ENCODE peak calls at places on chromosome 14, in seven cellular contexts. P, K, U, W, J, N and Z are unnamed samples.

GRCh38 chr14:91624757-91625156 is 107.1 kb downstream of the CATSPERB start:
- DNase-seq in P (no peak), K (no peak), U (no peak), W (no peak), J (no peak), N (no peak), Z (no peak)

GRCh38 chr14:36293824-36294223 is 26.6 kb downstream of the MBIP start:
- DNase-seq in P (no peak), K (no peak), U (no peak), W (peak), J (peak), N (peak), Z (no peak)

GRCh38 chr14:65134651-65135579 is 32.6 kb upstream of the MAX start:
- DNase-seq in P (no peak), K (no peak), U (no peak), W (peak), J (no peak), N (peak), Z (peak)

GRCh38 chr14:99441157-99441870 is 39.3 kb downstream of the SETD3 start:
- DNase-seq in P (no peak), K (no peak), U (no peak), W (no peak), J (no peak), N (no peak), Z (no peak)

GRCh38 chr14:71478542-71478941 is 453.7 kb upstream of the RGS6 start:
- DNase-seq in P (no peak), K (no peak), U (no peak), W (peak), J (peak), N (peak), Z (peak)

GRCh38 chr14:75806247-75806876 is 145.3 kb downstream of the TTLL5 start:
- DNase-seq in P (no peak), K (no peak), U (no peak), W (no peak), J (peak), N (peak), Z (no peak)

GRCh38 chr14:91171291-91171690 is 57.4 kb downstream of the DGLUCY start:
- DNase-seq in P (no peak), K (no peak), U (no peak), W (no peak), J (no peak), N (no peak), Z (no peak)

GRCh38 chr14:83826838-83827237 is 1703.1 kb upstream of the FLRT2 start:
- DNase-seq in P (no peak), K (no peak), U (no peak), W (peak), J (peak), N (no peak), Z (peak)

GRCh38 chr14:102317564-102318248 is 1.8 kb upstream of the ZNF839 start:
- DNase-seq in P (no peak), K (peak), U (peak), W (no peak), J (peak), N (no peak), Z (no peak)
- TF ChIP-seq CTCF in P (no peak), K (no peak), U (peak), W (no peak), J (no peak), N (no peak), Z (no peak)

GRCh38 chr14:73755434-73756014 is 41.3 kb upstream of the PNMA1 start:
- DNase-seq in P (no peak), K (no peak), U (peak), W (no peak), J (peak), N (no peak), Z (no peak)

GRCh38 chr14:73753043-73753886 is 39.1 kb upstream of the PNMA1 start:
- DNase-seq in P (peak), K (peak), U (no peak), W (peak), J (peak), N (no peak), Z (peak)

GRCh38 chr14:73757381-73757780 is 43.2 kb upstream of the PNMA1 start:
- DNase-seq in P (no peak), K (no peak), U (no peak), W (no peak), J (no peak), N (no peak), Z (no peak)

GRCh38 chr14:73753887-73754880 is 40.0 kb upstream of the PNMA1 start:
- DNase-seq in P (no peak), K (peak), U (no peak), W (no peak), J (no peak), N (no peak), Z (peak)

GRCh38 chr14:73754911-73755360 is 40.8 kb upstream of the PNMA1 start:
- DNase-seq in P (peak), K (no peak), U (no peak), W (peak), J (no peak), N (peak), Z (peak)
- H3K4me3 ChIP-seq in P (peak), K (peak), U (no peak), W (peak), J (no peak), N (peak), Z (no peak)

DNA sequence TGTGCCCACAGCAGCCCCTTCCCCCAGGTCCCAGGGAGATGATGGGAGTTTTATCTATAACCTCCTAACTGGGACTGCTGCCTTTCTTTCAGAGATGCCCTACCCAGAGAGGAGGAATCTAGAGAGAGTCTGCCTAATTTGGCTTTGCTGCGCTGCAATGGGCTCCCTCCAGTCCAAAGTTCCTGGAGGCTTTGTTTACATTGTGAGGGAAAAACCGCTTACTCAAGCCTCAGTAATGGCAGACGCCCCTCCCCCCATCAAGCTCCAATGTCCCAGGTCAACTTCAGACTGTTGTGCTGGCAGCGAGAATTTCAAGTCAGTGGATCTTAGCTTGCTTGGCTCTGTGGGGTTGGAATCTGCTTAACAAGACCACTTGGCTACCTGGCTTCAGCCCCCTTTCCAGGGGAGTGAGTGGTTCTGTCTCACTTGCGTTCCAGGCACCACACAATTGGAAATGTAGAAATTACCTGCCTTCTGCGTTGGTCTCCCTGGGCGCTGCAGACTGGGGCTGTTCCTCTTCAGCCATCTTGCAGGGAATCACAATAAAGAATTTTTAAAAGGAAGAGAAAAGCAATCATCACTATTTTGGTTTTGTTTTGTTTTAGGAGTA is 262.5 kb downstream of the FOXG1 start:
- DNase-seq in P (no peak), K (no peak), U (no peak), W (peak), J (no peak), N (no peak), Z (peak)
- TF ChIP-seq CTCF in P (no peak), K (no peak), U (no peak), W (no peak), J (no peak), N (no peak), Z (no peak)

DNA sequence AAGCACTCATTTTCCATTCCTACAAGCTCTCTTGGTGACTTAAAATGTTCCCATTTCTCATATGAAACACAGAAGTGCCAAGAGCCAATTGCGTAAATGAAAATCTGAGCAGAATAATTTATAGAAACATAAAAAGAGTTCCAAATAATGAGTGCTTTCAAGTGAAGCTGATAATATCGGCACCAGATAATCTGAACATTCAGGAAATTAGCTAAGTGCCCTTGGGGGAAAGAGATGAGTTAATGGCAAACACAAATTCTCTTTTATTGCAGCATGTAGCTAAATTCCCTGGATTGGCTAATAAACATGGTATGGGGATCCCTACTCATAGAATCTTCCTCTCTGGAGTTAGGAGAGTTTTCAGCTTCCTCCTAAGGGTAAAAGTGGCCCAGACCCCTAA is 46.7 kb downstream of the DAD1 start:
- DNase-seq in P (no peak), K (no peak), U (peak), W (no peak), J (peak), N (no peak), Z (no peak)
- H3K4me3 ChIP-seq in P (no peak), K (peak), U (no peak), W (no peak), J (no peak), N (no peak), Z (no peak)

GRCh38 chr14:100905166-100905565 is 1.6 kb upstream of the RTL1 start:
- DNase-seq in P (no peak), K (no peak), U (no peak), W (no peak), J (no peak), N (no peak), Z (no peak)

GRCh38 chr14:100904307-100905019 is 941 bp upstream of the RTL1 start:
- DNase-seq in P (peak), K (no peak), U (no peak), W (no peak), J (no peak), N (no peak), Z (no peak)

GRCh38 chr14:100907240-100907639 is 3.7 kb upstream of the RTL1 start:
- DNase-seq in P (no peak), K (no peak), U (no peak), W (no peak), J (no peak), N (no peak), Z (no peak)

GRCh38 chr14:100903672-100904185 is at the start of gene RTL1:
- DNase-seq in P (peak), K (no peak), U (no peak), W (no peak), J (no peak), N (no peak), Z (no peak)

GRCh38 chr14:100906420-100906819 is 2.9 kb upstream of the RTL1 start:
- DNase-seq in P (no peak), K (no peak), U (no peak), W (no peak), J (no peak), N (no peak), Z (no peak)
- TF ChIP-seq CTCF in P (peak), K (no peak), U (no peak), W (no peak), J (peak), N (peak), Z (peak)

GRCh38 chr14:41606249-41607118 is at the start of gene LRFN5:
- DNase-seq in P (peak), K (no peak), U (no peak), W (peak), J (no peak), N (no peak), Z (peak)
- H3K4me3 ChIP-seq in P (peak), K (peak), U (peak), W (peak), J (peak), N (peak), Z (peak)

GRCh38 chr14:55051426-55052258 is at the start of gene MAPK1IP1L:
- DNase-seq in P (peak), K (peak), U (peak), W (peak), J (peak), N (peak), Z (peak)
- TF ChIP-seq CTCF in P (peak), K (peak), U (peak), W (peak), J (peak), N (peak), Z (peak)

GRCh38 chr14:74042296-74042695 is 23.1 kb downstream of the BBOF1 start:
- DNase-seq in P (no peak), K (no peak), U (no peak), W (no peak), J (no peak), N (no peak), Z (no peak)

GRCh38 chr14:74034572-74034971 is 15.4 kb downstream of the BBOF1 start:
- DNase-seq in P (no peak), K (no peak), U (no peak), W (no peak), J (no peak), N (no peak), Z (no peak)

GRCh38 chr14:74035556-74035955 is 16.4 kb downstream of the BBOF1 start:
- DNase-seq in P (no peak), K (no peak), U (peak), W (peak), J (peak), N (no peak), Z (peak)

GRCh38 chr14:74038015-74038859 is 19.1 kb downstream of the BBOF1 start:
- DNase-seq in P (no peak), K (no peak), U (peak), W (peak), J (peak), N (peak), Z (peak)
- H3K4me3 ChIP-seq in P (no peak), K (no peak), U (no peak), W (no peak), J (no peak), N (no peak), Z (no peak)

GRCh38 chr14:89252887-89253532 is 164.0 kb downstream of the FOXN3 start:
- DNase-seq in P (no peak), K (no peak), U (no peak), W (no peak), J (peak), N (no peak), Z (no peak)
- TF ChIP-seq CTCF in P (no peak), K (no peak), U (no peak), W (no peak), J (peak), N (peak), Z (peak)